ENCODE peak calls at places on chromosomes 13 and 19, in four cellular contexts. O is astrocyte, D is fibroblast of lung, Q is GM23248. Y is an unnamed sample.
A peak's percentile ranks its signal among the peaks of the same experiment; 100 is the strongest.

GRCh38 chr19:4980087-4980486 is 11.2 kb downstream of the KDM4B start:
- DNase-seq in Q (peak; percentile 58), O (peak; percentile 53), D (no peak), Y (no peak)

GRCh38 chr13:40665061-40665753 is 1.2 kb downstream of the FOXO1 start:
- DNase-seq in D (no peak), Q (peak; percentile 43), O (peak; percentile 22), Y (no peak)

GRCh38 chr19:18701250-18701608 is 17.7 kb downstream of the CRTC1 start:
- DNase-seq in Q (no peak), O (no peak), D (no peak), Y (no peak)

GRCh38 chr19:39398297-39398864 is 7.2 kb downstream of the MED29 start:
- DNase-seq in O (peak; percentile 65), D (peak; percentile 95), Q (peak; percentile 97), Y (no peak)

GRCh38 chr13:49877629-49878218 is 58.4 kb downstream of the SPRYD7 start:
- DNase-seq in D (peak; percentile 15), O (no peak), Q (no peak), Y (no peak)

GRCh38 chr13:27830010-27830409 is 37.7 kb downstream of the GSX1 start:
- DNase-seq in D (peak; percentile 20), Q (peak; percentile 45), O (no peak), Y (peak; percentile 46)

GRCh38 chr19:18865973-18866799 is 29.8 kb downstream of the CERS1 start:
- DNase-seq in D (peak; percentile 47), O (no peak), Q (peak; percentile 80), Y (peak; percentile 29)

GRCh38 chr19:17719730-17720486 is 628 bp downstream of the MAP1S start:
- DNase-seq in D (no peak), O (no peak), Q (peak; percentile 25), Y (peak; percentile 31)

GRCh38 chr19:35755550-35756371 is 1.1 kb downstream of the HSPB6 start:
- DNase-seq in D (peak; percentile 86), Q (peak; percentile 91), O (no peak), Y (no peak)

GRCh38 chr19:15417699-15418098 is 1.1 kb downstream of the AKAP8L start:
- DNase-seq in D (no peak), Q (peak; percentile 46), O (peak; percentile 34), Y (no peak)

GRCh38 chr13:102187313-102187712 is 214.5 kb downstream of the FGF14 start:
- DNase-seq in Q (no peak), O (no peak), D (no peak), Y (no peak)

GRCh38 chr19:48244289-48244688 is 11.4 kb downstream of the CARD8 start:
- DNase-seq in D (no peak), O (no peak), Q (no peak), Y (no peak)

DNA sequence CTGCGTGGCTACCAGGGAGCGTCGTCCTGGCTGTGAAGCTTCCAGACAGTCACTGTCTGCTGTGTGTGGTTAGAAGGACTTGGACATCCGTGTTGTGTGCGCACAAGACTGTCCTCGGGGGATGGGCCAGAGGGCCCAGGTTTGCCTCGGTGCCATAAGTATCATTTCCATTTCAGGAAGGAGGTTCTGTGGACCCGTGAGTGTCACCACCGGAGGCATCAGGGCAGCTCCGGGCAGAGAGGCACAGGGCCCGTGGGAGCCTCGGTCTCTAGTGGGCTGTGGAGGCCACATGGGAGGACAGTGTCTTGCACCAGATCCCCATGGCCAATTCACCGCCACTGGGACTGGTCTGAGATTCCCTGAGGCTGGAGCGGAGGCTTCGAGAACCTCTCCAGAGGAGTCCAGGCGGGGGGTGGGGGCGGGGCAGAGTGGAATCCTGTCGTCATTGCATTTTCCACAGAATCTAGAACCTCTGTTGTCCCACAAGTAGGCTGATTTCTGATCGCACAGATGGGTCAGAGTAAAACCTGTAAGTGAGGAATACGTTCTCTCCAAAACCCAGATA is 6.0 kb downstream of the ZNF57 start:
- DNase-seq in Q (no peak), O (no peak), D (no peak), Y (no peak)
- H3K4me2 ChIP-seq in Q (no peak overlapping the region), O (no peak overlapping the region), D (no peak overlapping the region), Y (no peak overlapping the region)

GRCh38 chr13:111117289-111117688 is 2.2 kb downstream of the ARHGEF7 start:
- DNase-seq in O (no peak), Q (peak; percentile 53), D (peak; percentile 34), Y (no peak)

GRCh38 chr13:111114362-111115050 is 604 bp upstream of the ARHGEF7 start:
- DNase-seq in O (peak; percentile 20), D (peak; percentile 36), Q (peak; percentile 91), Y (no peak)

GRCh38 chr13:111115051-111115840 is at the start of gene ARHGEF7:
- DNase-seq in D (no peak), O (no peak), Q (peak; percentile 69), Y (no peak)

GRCh38 chr13:111116830-111117229 is 1.7 kb downstream of the ARHGEF7 start:
- DNase-seq in D (peak; percentile 55), Q (peak; percentile 68), O (no peak), Y (no peak)

GRCh38 chr13:111115841-111116500 is 861 bp downstream of the ARHGEF7 start:
- DNase-seq in Q (peak; percentile 94), O (peak; percentile 34), D (peak; percentile 86), Y (no peak)
- TF ChIP-seq EZH2 in Q (no peak), O (no peak), D (peak; percentile 43), Y (no peak)

DNA sequence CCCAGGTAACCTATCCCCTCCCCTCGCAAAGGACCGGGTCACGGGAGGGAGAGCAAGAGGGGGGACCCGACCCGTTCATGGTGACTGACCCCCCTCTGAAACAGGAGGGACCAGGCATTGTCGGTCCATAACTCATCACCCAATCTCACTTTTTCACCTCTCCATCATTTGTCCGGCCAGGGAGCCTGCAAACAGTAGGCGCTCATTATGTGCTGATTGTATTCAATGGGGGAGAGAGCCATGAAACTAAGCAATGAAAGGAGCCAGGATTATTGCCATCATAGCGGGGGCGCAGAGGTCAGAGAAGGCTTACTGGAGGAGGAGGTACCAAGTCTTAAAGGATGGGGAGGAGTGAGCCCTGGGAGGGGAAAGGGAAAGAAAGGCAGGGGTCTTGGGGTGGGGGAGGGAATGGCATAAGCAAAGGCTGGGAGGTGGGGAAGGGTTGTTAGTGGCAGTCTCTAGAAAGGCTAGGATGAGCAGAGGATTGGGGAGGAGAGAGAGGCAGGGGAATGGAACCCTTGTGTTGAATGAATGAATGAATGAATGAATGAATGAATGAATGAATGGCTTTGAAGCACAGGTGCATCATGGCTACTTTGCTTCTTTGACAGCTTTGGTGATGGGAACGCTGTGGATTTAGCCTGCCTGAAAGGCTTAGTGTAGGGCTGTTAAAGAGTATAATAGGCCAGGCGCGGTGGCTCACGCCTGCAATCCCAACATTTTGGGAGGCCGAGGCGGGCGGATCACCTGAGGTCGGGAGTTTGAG is 1.4 kb downstream of the SHFL start:
- DNase-seq in O (no peak), Q (no peak), D (no peak), Y (no peak)
- H3K4me3 ChIP-seq in O (no peak overlapping the region), Q (peak overlapping the region; percentile 95), D (peak overlapping the region; percentile 82), Y (no peak overlapping the region)

GRCh38 chr19:11481777-11482383 is 1.0 kb upstream of the ELAVL3 start:
- DNase-seq in O (peak; percentile 70), D (peak; percentile 80), Q (peak; percentile 89), Y (no peak)
- H3K4me2 ChIP-seq in O (peak overlapping the region; percentile 73), D (peak overlapping the region; percentile 27), Q (peak overlapping the region; percentile 68), Y (no peak overlapping the region)

GRCh38 chr13:112687836-112688559 is 1.8 kb upstream of the ATP11A start:
- DNase-seq in D (no peak), O (no peak), Q (no peak), Y (no peak)

GRCh38 chr13:112688560-112689497 is 1.0 kb upstream of the ATP11A start:
- DNase-seq in D (peak; percentile 4), Q (peak; percentile 46), O (no peak), Y (peak; percentile 45)

GRCh38 chr13:112690242-112690943 is 555 bp downstream of the ATP11A start:
- DNase-seq in O (peak; percentile 36), Q (peak; percentile 74), D (peak; percentile 37), Y (peak; percentile 48)

GRCh38 chr13:112692104-112692503 is 2.3 kb downstream of the ATP11A start:
- DNase-seq in O (no peak), D (no peak), Q (no peak), Y (no peak)

GRCh38 chr13:112689498-112690241 is at the start of gene ATP11A:
- DNase-seq in O (peak; percentile 84), Q (peak; percentile 97), D (peak; percentile 90), Y (peak; percentile 89)
- TF ChIP-seq EZH2 in O (no peak), Q (no peak), D (no peak), Y (no peak)

DNA sequence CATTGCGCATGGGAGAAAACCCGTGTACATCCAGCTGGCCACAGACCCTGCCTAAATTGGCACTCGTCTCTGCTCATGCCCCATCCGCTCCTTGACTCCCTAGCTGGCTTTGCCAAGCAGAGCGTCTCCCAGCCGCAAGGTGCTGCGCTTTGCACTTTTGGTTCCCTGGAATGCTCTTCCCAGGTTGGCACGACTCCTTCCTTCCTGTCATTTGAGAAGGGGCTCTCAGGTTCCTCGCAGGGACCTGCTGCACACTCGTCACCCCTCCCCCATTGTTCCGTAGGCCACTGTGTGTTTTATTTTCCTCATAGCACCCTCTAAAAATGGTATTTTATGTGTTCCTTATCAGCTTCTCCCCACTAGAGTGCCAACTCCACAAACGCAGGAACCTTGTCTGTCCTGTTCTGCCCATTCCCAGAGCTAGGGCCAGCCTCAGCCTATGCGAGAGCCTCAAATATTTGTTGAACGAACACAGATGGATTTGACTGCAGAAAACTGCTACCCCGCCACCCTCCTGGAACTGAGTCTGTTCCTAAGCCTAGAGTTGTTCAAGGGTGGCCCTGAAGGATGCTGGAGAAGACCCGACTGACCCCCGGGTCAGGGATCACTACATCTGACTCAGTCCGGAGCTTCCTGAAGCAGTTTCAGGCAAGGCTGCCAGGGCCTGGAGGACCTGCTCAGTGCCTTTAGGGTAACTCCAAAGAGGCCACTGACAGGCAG is 8.4 kb upstream of the CEBPA start:
- DNase-seq in D (no peak), Q (no peak), O (no peak), Y (no peak)
- H3K4me3 ChIP-seq in D (no peak overlapping the region), Q (no peak overlapping the region), O (no peak overlapping the region), Y (no peak overlapping the region)

DNA sequence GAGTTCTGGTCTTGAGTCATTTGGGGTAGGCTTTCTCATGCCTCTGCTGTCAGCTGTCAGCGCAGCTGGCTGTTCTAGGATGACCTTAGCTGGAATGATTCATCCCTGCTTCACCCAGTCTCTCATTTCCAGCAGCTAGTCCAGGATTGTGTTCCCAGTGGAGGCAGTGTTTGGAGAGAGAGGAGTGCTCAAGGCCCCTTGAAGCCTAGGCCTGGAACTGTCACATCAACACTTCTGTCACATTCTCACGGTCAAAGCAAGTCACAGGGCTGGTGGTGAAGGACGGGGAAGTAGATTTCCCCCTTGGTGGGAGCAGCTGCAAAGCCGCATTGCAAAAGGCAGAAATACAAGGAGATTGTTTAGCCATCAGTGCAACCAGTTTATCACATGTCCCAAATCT is 15.2 kb downstream of the TPT1 start:
- DNase-seq in Q (peak; percentile 94), O (peak; percentile 88), D (peak; percentile 88), Y (no peak)
- H3K4me2 ChIP-seq in Q (peak overlapping the region; percentile 65), O (peak overlapping the region; percentile 38), D (peak overlapping the region; percentile 30), Y (no peak overlapping the region)

GRCh38 chr19:2253106-2254051 is 2.8 kb downstream of the JSRP1 start:
- DNase-seq in D (no peak), Q (no peak), O (no peak), Y (no peak)
- TF ChIP-seq EZH2 in D (peak; percentile 86), Q (no peak), O (peak; percentile 69), Y (no peak)